ENCODE peak calls at places on chromosomes 4 and X, in four cellular contexts. C is stimulated activated CD4-positive, alpha-beta T cell treated with anti-CD3 and anti-CD28 coated beads, Interleukin-15, amount 100 ng/mL, for 24 hours; M is activated naive CD4-positive, alpha-beta T cell treated with anti-CD3 and anti-CD28 coated beads, Interleukin-2, amount 10 ng/mL, durations not matched to agents 7 days and 5 days; B is Caki2. F is an unnamed sample.

GRCh38 chr4:43224591-43224990 is 332.1 kb downstream of the GRXCR1 start:
- DNase-seq in B (no peak), M (no peak), C (no peak), F (no peak)

GRCh38 chr4:102684605-102685052 is 76.1 kb downstream of the MANBA start:
- DNase-seq in M (no peak), B (peak; percentile 54), C (no peak), F (peak; percentile 30)

GRCh38 chrX:138349351-138349750 is 362.2 kb downstream of the FGF13 start:
- DNase-seq in M (no peak), C (no peak), B (no peak), F (no peak)

GRCh38 chr4:41287005-41287404 is 30.3 kb downstream of the UCHL1 start:
- DNase-seq in C (no peak), M (no peak), B (peak; percentile 61), F (peak; percentile 87)

GRCh38 chr4:83174844-83175414 is 60.4 kb upstream of the PLAC8 start:
- DNase-seq in M (no peak), B (no peak), C (no peak), F (no peak)

GRCh38 chr4:99945718-99946345 is 586 bp downstream of the DNAJB14 start:
- DNase-seq in B (peak; percentile 39), M (no peak), C (no peak), F (peak; percentile 34)

GRCh38 chr4:149765630-149766029 is 50.0 kb downstream of the IQCM start:
- DNase-seq in B (peak; percentile 33), C (no peak), M (no peak), F (peak; percentile 79)

GRCh38 chr4:14313757-14314156 is 686.2 kb upstream of the BOD1L1 start:
- DNase-seq in B (no peak), M (no peak), C (no peak), F (no peak)

GRCh38 chr4:161714022-161714751 is 449.6 kb downstream of the FSTL5 start:
- DNase-seq in C (no peak), B (peak; percentile 11), M (no peak), F (peak; percentile 76)

GRCh38 chr4:122150896-122151295 is 1.2 kb upstream of the BLTP1 start:
- DNase-seq in C (no peak), B (no peak), M (no peak), F (no peak)

GRCh38 chr4:87498446-87498900 is 30.7 kb downstream of the SPARCL1 start:
- DNase-seq in M (no peak), B (no peak), C (no peak), F (peak; percentile 41)

GRCh38 chrX:129706395-129707072 is 32.2 kb upstream of the XPNPEP2 start:
- DNase-seq in M (no peak), B (no peak), C (no peak), F (peak; percentile 87)

GRCh38 chr4:110543577-110543976 is 67.6 kb downstream of the ENPEP start:
- DNase-seq in M (no peak), B (no peak), C (no peak), F (peak; percentile 5)

GRCh38 chr4:120948382-120948781 is 25.9 kb upstream of the PRDM5 start:
- DNase-seq in C (no peak), M (no peak), B (no peak), F (no peak)

GRCh38 chrX:8364369-8365141 is 100.1 kb upstream of the VCX3B start:
- DNase-seq in C (peak; percentile 1), B (peak; percentile 19), M (no peak), F (no peak)

GRCh38 chr4:156970501-156971167 is 965 bp downstream of the PDGFC start:
- DNase-seq in M (no peak), B (no peak), C (peak; percentile 19), F (peak; percentile 65)

GRCh38 chr4:168150651-168151050 is 58.3 kb downstream of the ANXA10 start:
- DNase-seq in M (no peak), B (no peak), C (no peak), F (peak; percentile 35)

GRCh38 chr4:188839704-188840103 is 700.5 kb downstream of the TRIML1 start:
- DNase-seq in B (no peak), M (no peak), C (no peak), F (no peak)

GRCh38 chr4:87011340-87012034 is 76.7 kb downstream of the AFF1 start:
- DNase-seq in M (no peak), B (peak; percentile 78), C (no peak), F (peak; percentile 91)

GRCh38 chr4:95268819-95269565 is 279.8 kb downstream of the UNC5C start:
- DNase-seq in C (no peak), M (no peak), B (peak; percentile 39), F (peak; percentile 34)

F was measured in M059J.